ENCODE peak calls at places on chromosomes 7 and 10, in seven cellular contexts. U is GM10248; F is suprapubic skin; K is stimulated activated naive CD4-positive, alpha-beta T cell treated with Interleukin-2 at 50 U/mL for 16 hours; M is central memory CD4-positive, alpha-beta T cell; R is hypothalamus; I is T1000. B is an unnamed sample.

GRCh38 chr10:77311186-77311585 is 326.4 kb downstream of the KCNMA1 start:
- DNase-seq in M (no peak), K (no peak), I (no peak), F (no peak), U (no peak), R (no peak), B (no peak)

GRCh38 chr10:5574642-5575131 is 49.9 kb downstream of the CALML3 start:
- DNase-seq in M (no peak), I (no peak), R (no peak), F (no peak), K (no peak), U (no peak), B (no peak)

GRCh38 chr7:108181073-108181985 is 51.2 kb upstream of the LAMB4 start:
- DNase-seq in I (no peak), F (no peak), R (no peak), U (peak), M (peak), K (no peak), B (peak)

GRCh38 chr10:14665304-14665703 is 109.4 kb downstream of the FAM107B start:
- DNase-seq in F (no peak), R (no peak), K (no peak), M (no peak), U (no peak), I (no peak), B (peak)

GRCh38 chr7:23333671-23334246 is 34.6 kb downstream of the MALSU1 start:
- DNase-seq in K (no peak), F (no peak), R (no peak), I (no peak), M (no peak), U (no peak), B (no peak)

GRCh38 chr7:41336455-41336952 is 366.4 kb downstream of the INHBA start:
- DNase-seq in R (no peak), U (no peak), K (no peak), M (no peak), F (no peak), I (no peak), B (no peak)

GRCh38 chr10:48691812-48692528 is 7.3 kb downstream of the WDFY4 start:
- DNase-seq in I (no peak), U (no peak), F (no peak), K (no peak), R (no peak), M (no peak), B (no peak)

GRCh38 chr7:35802649-35803048 is 1.8 kb downstream of the SEPTIN7 start:
- DNase-seq in R (no peak), M (no peak), U (peak), I (no peak), F (no peak), K (peak), B (no peak)

GRCh38 chr10:3365630-3366029 is 193.0 kb upstream of the PITRM1 start:
- DNase-seq in M (no peak), K (no peak), I (no peak), F (no peak), R (no peak), U (no peak), B (no peak)

GRCh38 chr10:14185501-14186045 is 145.2 kb downstream of the FRMD4A start:
- DNase-seq in F (no peak), R (no peak), K (peak), I (peak), M (peak), U (peak), B (peak)

GRCh38 chr10:83723080-83723479 is 416.2 kb upstream of the GHITM start:
- DNase-seq in F (no peak), U (no peak), M (no peak), I (no peak), R (no peak), K (no peak), B (no peak)

GRCh38 chr10:100168313-100168643 is 17.6 kb downstream of the ERLIN1 start:
- DNase-seq in I (no peak), F (no peak), R (no peak), M (no peak), K (no peak), U (no peak), B (no peak)

GRCh38 chr7:138979988-138980574 is 1.1 kb downstream of the KIAA1549 start:
- DNase-seq in I (no peak), K (no peak), U (no peak), F (no peak), M (no peak), R (no peak), B (no peak)

GRCh38 chr7:40876604-40877003 is 741.8 kb downstream of the SUGCT start:
- DNase-seq in R (no peak), I (no peak), F (no peak), K (no peak), U (no peak), M (no peak), B (no peak)

GRCh38 chr7:100486753-100487446 is 3.2 kb downstream of the NYAP1 start:
- DNase-seq in R (no peak), I (no peak), M (no peak), K (no peak), U (peak), F (no peak), B (no peak)

GRCh38 chr7:131889572-131890150 is 333.2 kb upstream of the PODXL start:
- DNase-seq in M (no peak), F (no peak), I (no peak), K (no peak), U (no peak), R (no peak), B (no peak)

GRCh38 chr7:2504818-2505375 is 14.7 kb upstream of the LFNG start:
- DNase-seq in R (no peak), K (no peak), U (no peak), F (no peak), I (no peak), M (no peak), B (no peak)

GRCh38 chr7:25846722-25847121 is 305.3 kb upstream of the NFE2L3 start:
- DNase-seq in K (no peak), F (peak), U (no peak), R (no peak), I (no peak), M (no peak), B (no peak)

GRCh38 chr10:132158810-132159209 is 27.9 kb upstream of the DPYSL4 start:
- DNase-seq in R (no peak), U (no peak), K (no peak), I (no peak), F (no peak), M (peak), B (no peak)

GRCh38 chr10:1563028-1563427 is 174.3 kb downstream of the ADARB2 start:
- DNase-seq in F (no peak), R (no peak), M (no peak), K (no peak), I (no peak), U (no peak), B (no peak)

GRCh38 chr10:182441-183201 is 47.4 kb downstream of the ZMYND11 start:
- DNase-seq in I (no peak), R (no peak), K (no peak), M (no peak), U (peak), F (no peak), B (no peak)

GRCh38 chr10:108911814-108912541 is 1011.3 kb downstream of the XPNPEP1 start:
- DNase-seq in U (peak), K (no peak), M (no peak), I (peak), R (peak), F (peak), B (peak)

GRCh38 chr7:91953618-91954017 is 13.0 kb downstream of the AKAP9 start:
- DNase-seq in F (no peak), I (no peak), K (no peak), U (no peak), R (no peak), M (no peak), B (no peak)

B was measured in NCI-H2171 treated with DMSO at 0.1 percent for 48 hours.